ENCODE peak calls at places on chromosomes 16 and 17, in nine cellular contexts. Y, U, F, V, I, P, O, N and H are unnamed samples.

GRCh38 chr17:48502901-48503300 is 27.9 kb downstream of the HOXB1 start:
- DNase-seq in U (no peak), I (no peak), P (no peak), V (no peak), F (no peak), Y (no peak), N (no peak), O (no peak), H (no peak)

GRCh38 chr17:19546289-19547065 is 12.8 kb downstream of the SLC47A1 start:
- DNase-seq in F (no peak), P (no peak), N (peak), I (no peak), O (no peak), Y (no peak), V (no peak), U (no peak), H (peak)

GRCh38 chr16:11603331-11603750 is 16.6 kb upstream of the LITAF start:
- DNase-seq in I (no peak), Y (no peak), U (peak), P (no peak), N (no peak), F (no peak), O (no peak), V (no peak), H (no peak)

GRCh38 chr17:6995500-6996255 is at the start of gene ALOX12:
- DNase-seq in O (peak), F (no peak), P (no peak), Y (no peak), I (no peak), N (no peak), V (no peak), U (no peak), H (no peak)

GRCh38 chr17:2982854-2983636 is 80.4 kb downstream of the OR1D5 start:
- DNase-seq in U (peak), F (no peak), V (no peak), P (no peak), I (peak), N (no peak), O (no peak), Y (no peak), H (no peak)

GRCh38 chr16:80407265-80407987 is 133.4 kb upstream of the DYNLRB2 start:
- DNase-seq in V (no peak), N (no peak), P (no peak), O (no peak), F (no peak), Y (no peak), I (no peak), U (no peak), H (no peak)

GRCh38 chr17:13310858-13311257 is 290.9 kb downstream of the HS3ST3A1 start:
- DNase-seq in O (no peak), U (no peak), V (no peak), P (no peak), I (no peak), N (no peak), F (no peak), Y (no peak), H (no peak)

GRCh38 chr16:14187517-14188338 is 116.6 kb downstream of the MRTFB start:
- DNase-seq in U (no peak), O (no peak), Y (no peak), N (no peak), V (no peak), P (no peak), F (no peak), I (peak), H (no peak)

GRCh38 chr17:28008526-28008925 is 34.0 kb upstream of the NLK start:
- DNase-seq in I (peak), N (peak), P (peak), O (peak), V (no peak), F (no peak), U (no peak), Y (no peak), H (peak)

GRCh38 chr17:42050360-42051012 is at the start of gene C17orf113:
- DNase-seq in N (peak), I (no peak), F (peak), V (peak), Y (peak), P (no peak), O (peak), U (peak), H (peak)

GRCh38 chr16:49703494-49703893 is 152.4 kb downstream of the ZNF423 start:
- DNase-seq in F (no peak), Y (no peak), V (no peak), I (no peak), O (no peak), P (no peak), N (no peak), U (no peak), H (no peak)

GRCh38 chr16:10867199-10867598 is 9.8 kb upstream of the CIITA start:
- DNase-seq in Y (no peak), V (no peak), I (no peak), P (no peak), O (no peak), F (no peak), N (no peak), U (no peak), H (no peak)

GRCh38 chr17:44568311-44568710 is 11.0 kb downstream of the FZD2 start:
- DNase-seq in P (no peak), O (no peak), Y (no peak), U (no peak), I (no peak), F (no peak), N (no peak), V (no peak), H (no peak)

GRCh38 chr16:67425046-67425445 is 5.9 kb upstream of the HSD11B2 start:
- DNase-seq in Y (no peak), O (no peak), V (no peak), I (no peak), U (no peak), P (no peak), F (no peak), N (no peak), H (no peak)

GRCh38 chr17:79952265-79952877 is 83.3 kb downstream of the TBC1D16 start:
- DNase-seq in Y (no peak), P (no peak), I (no peak), N (peak), F (no peak), U (no peak), V (no peak), O (no peak), H (no peak)

GRCh38 chr16:17541324-17541723 is 70.6 kb upstream of the XYLT1 start:
- DNase-seq in Y (no peak), U (no peak), O (no peak), P (no peak), V (no peak), F (no peak), I (no peak), N (no peak), H (no peak)

GRCh38 chr17:29608986-29609385 is 13.7 kb downstream of the CORO6 start:
- DNase-seq in I (no peak), V (no peak), O (no peak), P (no peak), N (no peak), U (no peak), Y (no peak), F (no peak), H (no peak)

GRCh38 chr16:53680756-53681155 is 22.9 kb downstream of the RPGRIP1L start:
- DNase-seq in F (no peak), P (no peak), V (no peak), Y (no peak), U (no peak), I (peak), O (no peak), N (no peak), H (no peak)

GRCh38 chr17:35666967-35667552 is 64.4 kb upstream of the RASL10B start:
- DNase-seq in V (no peak), P (no peak), I (peak), Y (no peak), N (no peak), O (peak), F (no peak), U (no peak), H (no peak)

GRCh38 chr17:49216953-49217650 is 6.6 kb downstream of the ABI3 start:
- DNase-seq in U (no peak), I (no peak), F (no peak), V (no peak), Y (no peak), N (peak), O (no peak), P (no peak), H (no peak)

GRCh38 chr16:11181889-11182279 is 74.1 kb downstream of the SOCS1 start:
- DNase-seq in F (no peak), U (no peak), I (no peak), Y (no peak), O (no peak), P (no peak), N (no peak), V (no peak), H (no peak)

GRCh38 chr17:43140396-43141332 is 15.5 kb upstream of the BRCA1 start:
- DNase-seq in Y (no peak), F (no peak), I (no peak), N (no peak), V (no peak), O (no peak), U (peak), P (no peak), H (no peak)

GRCh38 chr16:2713985-2714774 is 5.8 kb downstream of the PRSS27 start:
- DNase-seq in U (no peak), I (no peak), V (no peak), F (no peak), Y (no peak), O (no peak), P (no peak), N (no peak), H (no peak)